ENCODE peak calls at places on chromosome 12, in six cellular contexts. P, B, L, Y, F and X are unnamed samples.

GRCh38 chr12:114774181-114774580 is 90.2 kb upstream of the TBX3 start:
- DNase-seq in P (no peak), B (peak; percentile 69), L (peak; percentile 85), Y (no peak), F (peak; percentile 99), X (peak; percentile 88)

GRCh38 chr12:10967409-10967808 is 19.3 kb downstream of the TAS2R50 start:
- DNase-seq in P (no peak), B (no peak), L (peak; percentile 64), Y (no peak), F (no peak), X (peak; percentile 69)

GRCh38 chr12:120669055-120669828 is 17.7 kb upstream of the MLEC start:
- DNase-seq in P (no peak), B (no peak), L (no peak), Y (peak; percentile 66), F (no peak), X (no peak)

GRCh38 chr12:51901881-51902280 is 5.4 kb upstream of the ACVRL1 start:
- DNase-seq in P (no peak), B (no peak), L (no peak), Y (no peak), F (peak; percentile 89), X (no peak)

GRCh38 chr12:49198431-49199155 is 9.7 kb upstream of the TUBA1A start:
- DNase-seq in P (no peak), B (peak; percentile 82), L (peak; percentile 94), Y (no peak), F (no peak), X (peak; percentile 46)

GRCh38 chr12:14454098-14454907 is 88.8 kb downstream of the ATF7IP start:
- DNase-seq in P (peak; percentile 30), B (peak; percentile 96), L (peak; percentile 34), Y (no peak), F (peak; percentile 54), X (peak; percentile 47)

GRCh38 chr12:122197612-122197966 is 5.9 kb upstream of the B3GNT4 start:
- DNase-seq in P (no peak), B (no peak), L (peak; percentile 19), Y (no peak), F (no peak), X (no peak)

GRCh38 chr12:123829561-123829960 is 67.5 kb downstream of the DNAH10 start:
- DNase-seq in P (no peak), B (no peak), L (peak; percentile 8), Y (no peak), F (no peak), X (peak; percentile 59)

GRCh38 chr12:113103756-113104450 is 31.7 kb downstream of the RASAL1 start:
- DNase-seq in P (no peak), B (peak; percentile 89), L (no peak), Y (peak; percentile 89), F (peak; percentile 20), X (no peak)

GRCh38 chr12:153080-153746 is 60.7 kb downstream of the SLC6A12 start:
- DNase-seq in P (peak; percentile 62), B (peak; percentile 91), L (peak; percentile 54), Y (peak; percentile 89), F (peak; percentile 50), X (peak; percentile 66)

GRCh38 chr12:56775638-56776037 is 12.5 kb downstream of the HSD17B6 start:
- DNase-seq in P (no peak), B (no peak), L (no peak), Y (no peak), F (no peak), X (no peak)

GRCh38 chr12:57201631-57202030 is 15.0 kb upstream of the NXPH4 start:
- DNase-seq in P (no peak), B (no peak), L (no peak), Y (no peak), F (no peak), X (no peak)

GRCh38 chr12:97940629-97941028 is 478.0 kb downstream of the RMST start:
- DNase-seq in P (peak; percentile 18), B (peak; percentile 93), L (no peak), Y (no peak), F (no peak), X (peak; percentile 4)

GRCh38 chr12:100189241-100190012 is 11.2 kb upstream of the ACTR6 start:
- DNase-seq in P (no peak), B (no peak), L (no peak), Y (no peak), F (no peak), X (no peak)

GRCh38 chr12:49944718-49945117 is 5.8 kb upstream of the AQP2 start:
- DNase-seq in P (no peak), B (no peak), L (no peak), Y (no peak), F (no peak), X (no peak)

GRCh38 chr12:1738480-1738879 is 47.6 kb downstream of the ADIPOR2 start:
- DNase-seq in P (no peak), B (no peak), L (no peak), Y (no peak), F (no peak), X (no peak)

GRCh38 chr12:110005319-110005973 is 6.2 kb downstream of the ANKRD13A start:
- DNase-seq in P (no peak), B (no peak), L (no peak), Y (no peak), F (no peak), X (no peak)

GRCh38 chr12:117559978-117560377 is 198.6 kb upstream of the NOS1 start:
- DNase-seq in P (no peak), B (no peak), L (no peak), Y (no peak), F (no peak), X (no peak)

GRCh38 chr12:19369691-19370148 is 69.6 kb upstream of the AEBP2 start:
- DNase-seq in P (no peak), B (no peak), L (peak; percentile 84), Y (no peak), F (no peak), X (no peak)

GRCh38 chr12:68119724-68120211 is 39.8 kb downstream of the IFNG start:
- DNase-seq in P (no peak), B (no peak), L (no peak), Y (no peak), F (no peak), X (no peak)

GRCh38 chr12:68118096-68118755 is 41.3 kb downstream of the IFNG start:
- DNase-seq in P (no peak), B (peak; percentile 24), L (no peak), Y (peak; percentile 49), F (no peak), X (no peak)

GRCh38 chr12:68119250-68119649 is 40.3 kb downstream of the IFNG start:
- DNase-seq in P (no peak), B (no peak), L (no peak), Y (no peak), F (no peak), X (no peak)

GRCh38 chr12:68122236-68122920 is 37.2 kb downstream of the IFNG start:
- DNase-seq in P (no peak), B (no peak), L (no peak), Y (no peak), F (no peak), X (no peak)

GRCh38 chr12:68121143-68121542 is 38.4 kb downstream of the IFNG start:
- DNase-seq in P (no peak), B (no peak), L (no peak), Y (no peak), F (no peak), X (no peak)
- H2AK5ac ChIP-seq in P (no peak overlapping the region), B (no peak overlapping the region), L (no peak overlapping the region), Y (no peak overlapping the region), F (no peak overlapping the region), X (no peak overlapping the region)

GRCh38 chr12:53103860-53104305 is 597 bp downstream of the SOAT2 start:
- DNase-seq in P (no peak), B (no peak), L (no peak), Y (no peak), F (no peak), X (peak; percentile 9)

GRCh38 chr12:53100466-53101151 is 2.7 kb upstream of the SOAT2 start:
- DNase-seq in P (no peak), B (no peak), L (no peak), Y (no peak), F (no peak), X (no peak)

GRCh38 chr12:53102883-53103807 is at the start of gene SOAT2:
- DNase-seq in P (no peak), B (no peak), L (no peak), Y (no peak), F (no peak), X (no peak)

GRCh38 chr12:53101266-53101665 is 2.0 kb upstream of the SOAT2 start:
- DNase-seq in P (no peak), B (no peak), L (no peak), Y (no peak), F (no peak), X (no peak)

GRCh38 chr12:53101931-53102781 is 1.1 kb upstream of the SOAT2 start:
- DNase-seq in P (no peak), B (no peak), L (no peak), Y (no peak), F (no peak), X (no peak)
- H3K18ac ChIP-seq in P (peak overlapping the region; percentile 39), B (no peak overlapping the region), L (no peak overlapping the region), Y (no peak overlapping the region), F (no peak overlapping the region), X (no peak overlapping the region)

DNA sequence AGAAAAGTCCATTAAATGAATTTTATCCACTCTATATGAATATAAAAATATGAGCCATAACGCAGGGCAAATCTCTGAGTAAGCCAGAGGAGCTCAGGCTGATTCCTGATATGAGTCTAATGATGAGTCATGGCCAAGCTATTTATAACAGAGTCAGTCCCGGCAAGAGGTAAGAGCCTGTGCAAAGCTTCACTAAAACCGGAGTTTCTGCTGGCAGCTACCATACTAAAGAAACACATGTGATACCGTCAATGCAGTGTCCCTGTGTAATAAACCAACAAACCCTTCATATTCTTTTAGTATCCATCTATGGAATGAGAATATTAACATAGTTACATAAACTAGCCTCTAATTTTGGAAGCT is 319.4 kb downstream of the KCNC2 start:
- DNase-seq in P (no peak), B (peak; percentile 72), L (peak; percentile 92), Y (no peak), F (peak; percentile 75), X (peak; percentile 78)
- H3K4me3 ChIP-seq in P (no peak overlapping the region), B (no peak overlapping the region), L (no peak overlapping the region), Y (no peak overlapping the region), F (no peak overlapping the region), X (no peak overlapping the region)

GRCh38 chr12:40015360-40015759 is 90.5 kb downstream of the SLC2A13 start:
- DNase-seq in P (no peak), B (peak; percentile 43), L (no peak), Y (no peak), F (no peak), X (peak; percentile 37)
- H2AK5ac ChIP-seq in P (no peak overlapping the region), B (no peak overlapping the region), L (no peak overlapping the region), Y (no peak overlapping the region), F (no peak overlapping the region), X (no peak overlapping the region)